ENCODE peak calls at places on chromosomes 5 and 9, in six cellular contexts. X is naive thymus-derived CD4-positive, alpha-beta T cell; M is transverse colon; N is fibroblast of mammary gland; V is thyroid gland; P is SK-N-SH. Y is an unnamed sample.

GRCh38 chr9:102185371-102185770 is 446.9 kb upstream of the GRIN3A start:
- DNase-seq in X (no peak), M (no peak), N (no peak), V (no peak), P (no peak), Y (no peak)

GRCh38 chr5:80231243-80231642 is 24.6 kb downstream of the SERINC5 start:
- DNase-seq in X (no peak), M (no peak), N (peak), V (no peak), P (no peak), Y (no peak)

GRCh38 chr5:17161669-17162068 is 55.8 kb upstream of the BASP1 start:
- DNase-seq in X (no peak), M (no peak), N (no peak), V (no peak), P (no peak), Y (no peak)

GRCh38 chr9:73091909-73092308 is 59.8 kb upstream of the ANXA1 start:
- DNase-seq in X (no peak), M (no peak), N (no peak), V (no peak), P (no peak), Y (no peak)

GRCh38 chr5:111308951-111309350 is 84.8 kb downstream of the CAMK4 start:
- DNase-seq in X (no peak), M (no peak), N (no peak), V (no peak), P (no peak), Y (no peak)

GRCh38 chr5:174724484-174725260 is at the start of gene MSX2:
- DNase-seq in X (no peak), M (peak), N (peak), V (peak), P (peak), Y (peak)

GRCh38 chr9:96413312-96414221 is 4.6 kb downstream of the ZNF367 start:
- DNase-seq in X (no peak), M (peak), N (no peak), V (no peak), P (no peak), Y (no peak)

GRCh38 chr9:93587651-93588347 is 11.4 kb downstream of the PHF2 start:
- DNase-seq in X (no peak), M (no peak), N (no peak), V (no peak), P (peak), Y (no peak)

GRCh38 chr9:14361074-14361473 is 47.1 kb upstream of the NFIB start:
- DNase-seq in X (no peak), M (no peak), N (peak), V (no peak), P (no peak), Y (no peak)

GRCh38 chr9:20994486-20994885 is 37.0 kb downstream of the HACD4 start:
- DNase-seq in X (no peak), M (no peak), N (no peak), V (no peak), P (no peak), Y (peak)

GRCh38 chr5:110371725-110372041 is 354.8 kb downstream of the TMEM232 start:
- DNase-seq in X (no peak), M (no peak), N (no peak), V (no peak), P (no peak), Y (no peak)

GRCh38 chr9:36486933-36487481 is 85.7 kb upstream of the MELK start:
- DNase-seq in X (peak), M (peak), N (no peak), V (peak), P (peak), Y (no peak)

GRCh38 chr9:14006586-14007198 is 307.2 kb downstream of the NFIB start:
- DNase-seq in X (no peak), M (no peak), N (no peak), V (no peak), P (no peak), Y (no peak)

GRCh38 chr5:50744761-50745160 is 78.3 kb downstream of the PARP8 start:
- DNase-seq in X (peak), M (no peak), N (peak), V (no peak), P (no peak), Y (no peak)

GRCh38 chr9:97811534-97812246 is 41.3 kb upstream of the FOXE1 start:
- DNase-seq in X (no peak), M (no peak), N (peak), V (peak), P (no peak), Y (peak)

GRCh38 chr9:130176760-130177159 is 4.6 kb downstream of the NCS1 start:
- DNase-seq in X (no peak), M (no peak), N (no peak), V (no peak), P (no peak), Y (no peak)

GRCh38 chr9:92754091-92754740 is 10.4 kb downstream of the BICD2 start:
- DNase-seq in X (no peak), M (no peak), N (no peak), V (no peak), P (no peak), Y (no peak)

GRCh38 chr5:2536632-2537031 is 214.8 kb downstream of the IRX2 start:
- DNase-seq in X (no peak), M (no peak), N (no peak), V (no peak), P (no peak), Y (no peak)

GRCh38 chr5:83430130-83431010 is 41.2 kb upstream of the VCAN start:
- DNase-seq in X (peak), M (peak), N (peak), V (peak), P (peak), Y (no peak)

GRCh38 chr5:12332480-12332879 is 428.2 kb upstream of the CTNND2 start:
- DNase-seq in X (no peak), M (no peak), N (no peak), V (no peak), P (no peak), Y (no peak)

GRCh38 chr9:69346596-69347390 is 21.8 kb downstream of the ENTREP1 start:
- DNase-seq in X (no peak), M (no peak), N (no peak), V (no peak), P (no peak), Y (no peak)

GRCh38 chr9:126794441-126794840 is 10.4 kb upstream of the ZBTB43 start:
- DNase-seq in X (no peak), M (no peak), N (no peak), V (no peak), P (no peak), Y (no peak)

GRCh38 chr9:125633116-125633743 is 73.8 kb downstream of the MAPKAP1 start:
- DNase-seq in X (no peak), M (no peak), N (peak), V (no peak), P (no peak), Y (no peak)

GRCh38 chr5:168193518-168194240 is 97.8 kb upstream of the WWC1 start:
- DNase-seq in X (no peak), M (no peak), N (no peak), V (peak), P (no peak), Y (no peak)

GRCh38 chr5:149001154-149001553 is 61.7 kb downstream of the SH3TC2 start:
- DNase-seq in X (no peak), M (no peak), N (no peak), V (no peak), P (no peak), Y (no peak)

GRCh38 chr5:156913719-156914370 is 49.2 kb downstream of the TIMD4 start:
- DNase-seq in X (peak), M (peak), N (no peak), V (peak), P (no peak), Y (no peak)

GRCh38 chr5:137370511-137371071 is 128.5 kb downstream of the SPOCK1 start:
- DNase-seq in X (no peak), M (no peak), N (no peak), V (no peak), P (no peak), Y (no peak)

GRCh38 chr5:78566747-78567449 is 81.7 kb downstream of the LHFPL2 start:
- DNase-seq in X (no peak), M (no peak), N (peak), V (no peak), P (no peak), Y (no peak)

GRCh38 chr5:10331341-10331796 is 22.1 kb upstream of the MARCHF6 start:
- DNase-seq in X (no peak), M (no peak), N (peak), V (peak), P (no peak), Y (peak)

GRCh38 chr5:110612778-110613396 is 113.6 kb downstream of the TMEM232 start:
- DNase-seq in X (no peak), M (no peak), N (no peak), V (no peak), P (peak), Y (no peak)

GRCh38 chr9:135995816-135996215 is 34.6 kb upstream of the UBAC1 start:
- DNase-seq in X (no peak), M (no peak), N (no peak), V (no peak), P (no peak), Y (no peak)

GRCh38 chr9:116646661-116647514 is 40.2 kb upstream of the TRIM32 start:
- DNase-seq in X (no peak), M (no peak), N (peak), V (no peak), P (peak), Y (no peak)

GRCh38 chr9:126240835-126241234 is 85.8 kb upstream of the MVB12B start:
- DNase-seq in X (no peak), M (no peak), N (no peak), V (no peak), P (no peak), Y (no peak)

GRCh38 chr9:128160603-128160987 is 530 bp downstream of the BBLN start:
- DNase-seq in X (peak), M (peak), N (peak), V (peak), P (peak), Y (no peak)

GRCh38 chr9:109551651-109552050 is 53.5 kb upstream of the PTPN3 start:
- DNase-seq in X (no peak), M (no peak), N (no peak), V (no peak), P (no peak), Y (no peak)

DNA sequence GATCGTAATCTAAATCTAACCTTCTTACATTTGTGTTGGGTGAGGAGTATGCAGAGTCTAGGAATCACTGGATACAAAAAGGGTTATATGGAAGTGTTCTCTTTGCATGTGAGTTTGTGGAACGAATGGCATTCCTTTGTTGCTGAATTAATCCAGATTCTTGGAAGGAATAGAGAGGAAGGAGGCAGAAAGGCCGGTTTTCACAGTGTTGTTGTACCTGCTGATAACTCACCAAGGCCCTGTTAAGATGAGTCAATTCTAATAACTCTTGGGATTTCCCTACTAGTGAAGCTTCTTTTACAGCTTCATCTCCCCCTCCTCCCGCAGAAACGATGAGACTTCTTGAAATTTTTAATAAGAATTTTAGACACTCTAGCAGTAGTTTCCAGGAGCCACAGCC is 84.0 kb downstream of the ZSWIM6 start:
- DNase-seq in X (no peak), M (no peak), N (peak), V (no peak), P (no peak), Y (no peak)
- H3K4me3 ChIP-seq in X (no peak), M (no peak), N (no peak), V (no peak), P (no peak), Y (no peak)

GRCh38 chr5:170761048-170761707 is 22.3 kb upstream of the GABRP start:
- DNase-seq in X (no peak), M (no peak), N (no peak), V (no peak), P (no peak), Y (no peak)

GRCh38 chr5:170758481-170758880 is 25.0 kb upstream of the GABRP start:
- DNase-seq in X (no peak), M (no peak), N (no peak), V (no peak), P (no peak), Y (no peak)

GRCh38 chr5:170757669-170758068 is 25.9 kb upstream of the GABRP start:
- DNase-seq in X (no peak), M (no peak), N (no peak), V (no peak), P (no peak), Y (no peak)

GRCh38 chr5:170760126-170760525 is 23.4 kb upstream of the GABRP start:
- DNase-seq in X (no peak), M (no peak), N (no peak), V (no peak), P (no peak), Y (no peak)

DNA sequence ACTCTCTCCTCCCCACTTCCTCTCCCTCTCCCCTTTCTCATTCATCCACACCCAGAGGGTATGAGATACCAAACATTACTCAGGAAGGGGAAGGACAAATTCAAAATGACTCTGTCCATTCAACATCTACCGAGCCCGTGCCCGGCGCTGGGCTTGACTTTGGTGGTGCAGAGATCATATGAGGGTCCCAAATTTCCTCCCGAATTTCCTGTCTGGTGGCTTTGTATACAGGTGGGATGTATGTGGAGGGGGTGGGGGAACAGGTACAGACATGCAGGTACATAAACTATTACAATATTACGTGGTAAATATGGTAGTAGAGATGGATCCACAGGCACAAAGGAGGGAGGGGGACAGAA is 21.8 kb upstream of the GABRP start:
- DNase-seq in X (no peak), M (no peak), N (no peak), V (no peak), P (no peak), Y (no peak)
- H3K4me3 ChIP-seq in X (no peak), M (no peak), N (no peak), V (no peak), P (no peak), Y (no peak)

GRCh38 chr9:8917978-8918739 is 1118.6 kb upstream of the DMAC1 start:
- DNase-seq in X (no peak), M (no peak), N (no peak), V (no peak), P (no peak), Y (no peak)
- H3K4me3 ChIP-seq in X (no peak), M (no peak), N (no peak), V (no peak), P (no peak), Y (no peak)

DNA sequence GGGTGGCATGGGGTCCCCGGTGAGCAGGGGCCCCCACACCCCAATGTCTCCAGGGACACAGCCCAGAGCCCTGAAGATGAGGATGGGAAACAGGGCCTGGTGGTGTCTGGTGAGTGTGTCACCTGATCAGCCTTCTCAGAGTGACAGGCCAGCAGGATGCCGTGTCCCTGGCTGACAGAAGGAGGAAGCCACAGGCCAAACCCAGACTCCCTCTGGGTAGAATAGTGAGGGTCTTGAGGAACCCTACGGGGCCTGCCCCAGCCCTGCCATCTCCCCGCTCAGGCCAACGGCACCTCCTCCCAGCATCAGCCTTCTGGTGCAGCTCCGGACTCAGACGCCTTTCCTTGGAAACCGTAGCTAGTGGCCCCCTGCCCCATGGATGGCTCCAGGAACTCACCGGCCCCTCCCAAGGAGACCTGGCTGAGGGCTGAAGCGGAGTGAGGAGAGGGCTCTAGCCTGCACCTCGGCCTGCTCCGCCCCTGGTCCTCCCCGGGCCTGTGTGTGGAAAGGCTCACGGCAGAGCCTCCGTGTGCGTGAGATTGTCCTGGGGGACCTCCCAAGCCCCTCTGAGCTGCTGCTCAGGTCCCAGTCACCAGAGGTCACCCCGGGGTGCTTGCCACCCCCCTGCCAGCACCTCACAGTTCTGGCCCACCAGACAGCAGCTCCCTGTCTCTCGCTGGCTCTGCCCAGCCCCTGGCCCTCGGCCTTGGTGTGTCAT is 6.0 kb downstream of the RALGDS start:
- DNase-seq in X (no peak), M (no peak), N (no peak), V (no peak), P (no peak), Y (no peak)
- H3K4me3 ChIP-seq in X (no peak), M (no peak), N (no peak), V (no peak), P (no peak), Y (no peak)

GRCh38 chr9:71121275-71122168 is at the start of gene TRPM3:
- DNase-seq in X (no peak), M (no peak), N (no peak), V (no peak), P (no peak), Y (no peak)
- H3K4me3 ChIP-seq in X (no peak), M (no peak), N (no peak), V (no peak), P (no peak), Y (no peak)

GRCh38 chr5:159911349-159911748 is 4.9 kb upstream of the ADRA1B start:
- DNase-seq in X (no peak), M (no peak), N (no peak), V (no peak), P (no peak), Y (no peak)

GRCh38 chr5:159913481-159913880 is 2.8 kb upstream of the ADRA1B start:
- DNase-seq in X (no peak), M (no peak), N (peak), V (no peak), P (no peak), Y (no peak)

GRCh38 chr5:159913048-159913447 is 3.2 kb upstream of the ADRA1B start:
- DNase-seq in X (no peak), M (no peak), N (peak), V (no peak), P (no peak), Y (peak)

GRCh38 chr5:159910843-159911229 is 5.4 kb upstream of the ADRA1B start:
- DNase-seq in X (no peak), M (no peak), N (no peak), V (no peak), P (no peak), Y (no peak)

DNA sequence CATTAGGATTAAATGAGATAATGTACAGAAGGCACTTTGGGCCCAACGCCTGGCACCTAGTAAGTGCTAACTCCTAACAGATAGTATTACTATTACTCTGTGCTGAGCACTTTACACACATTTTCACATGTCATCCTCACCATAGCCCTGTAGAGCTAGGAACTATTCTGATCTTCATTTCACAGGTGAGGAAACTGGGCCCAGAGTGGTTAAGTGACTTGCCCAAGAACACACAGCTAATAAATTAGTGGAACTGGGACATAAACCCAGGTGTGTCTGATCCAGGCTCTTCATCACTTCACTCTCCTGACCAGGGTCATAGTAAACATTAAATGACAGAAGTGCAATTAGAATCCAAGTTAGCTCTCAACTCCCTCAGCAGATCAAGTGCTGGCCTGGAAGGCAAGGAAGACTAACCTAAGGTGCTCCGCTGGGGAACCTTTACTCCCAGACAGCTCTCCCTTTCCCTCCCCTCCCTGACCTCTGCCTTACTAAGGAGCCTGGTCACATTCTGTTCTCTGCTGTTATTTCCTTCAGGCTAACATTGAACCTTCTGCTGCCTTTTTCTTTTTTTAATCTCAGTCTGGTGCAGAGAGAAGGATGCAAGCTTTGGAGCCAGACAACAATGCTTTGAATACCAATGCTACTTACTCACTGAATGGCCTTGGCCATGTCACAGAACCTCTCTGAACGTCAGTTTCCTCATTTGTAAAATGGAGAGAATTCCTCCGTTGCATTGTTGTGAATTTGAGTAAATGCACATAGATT is 4.1 kb upstream of the ADRA1B start:
- DNase-seq in X (no peak), M (peak), N (peak), V (no peak), P (no peak), Y (peak)
- H3K4me3 ChIP-seq in X (no peak), M (no peak), N (no peak), V (no peak), P (no peak), Y (no peak)

GRCh38 chr5:151233576-151234202 is 9.8 kb upstream of the CCDC69 start:
- DNase-seq in X (no peak), M (peak), N (no peak), V (no peak), P (no peak), Y (no peak)

GRCh38 chr5:151236888-151237287 is 13.0 kb upstream of the CCDC69 start:
- DNase-seq in X (no peak), M (no peak), N (no peak), V (no peak), P (no peak), Y (no peak)

GRCh38 chr5:151231359-151231758 is 7.5 kb upstream of the CCDC69 start:
- DNase-seq in X (no peak), M (no peak), N (peak), V (no peak), P (no peak), Y (no peak)

GRCh38 chr5:151237685-151238084 is 13.8 kb upstream of the CCDC69 start:
- DNase-seq in X (no peak), M (no peak), N (no peak), V (no peak), P (no peak), Y (no peak)

GRCh38 chr5:151234476-151235238 is 10.8 kb upstream of the CCDC69 start:
- DNase-seq in X (no peak), M (peak), N (peak), V (peak), P (no peak), Y (peak)
- H3K4me3 ChIP-seq in X (peak), M (no peak), N (no peak), V (no peak), P (no peak), Y (no peak)

GRCh38 chr5:3709058-3709723 is 113.6 kb downstream of the IRX1 start:
- DNase-seq in X (no peak), M (no peak), N (no peak), V (no peak), P (no peak), Y (no peak)
- H3K4me3 ChIP-seq in X (no peak), M (no peak), N (no peak), V (no peak), P (no peak), Y (no peak)

Y was measured in skeletal muscle cell.